ENCODE peak calls at places on chromosomes 6 and 20, in eight cellular contexts. M is RWPE2; Q is ureter; H is effector CD8-positive, alpha-beta T cell; T is stimulated activated CD8-positive, alpha-beta memory T cell treated with anti-CD3 and anti-CD28 coated beads, Interleukin-12 subunit alpha, Interleukin-12 subunit beta, amount 100 ng/mL, for 1 hour; W is effector CD4-positive, alpha-beta T cell; K is fibroblast of pulmonary artery; X is MCF 10A. N is an unnamed sample.

GRCh38 chr6:38493929-38494547 is 145.7 kb downstream of the BTBD9 start:
- DNase-seq in W (peak; percentile 70), H (peak; percentile 66), M (no peak), Q (peak; percentile 83), X (peak; percentile 74), T (peak; percentile 74), K (peak; percentile 86), N (peak; percentile 80)

GRCh38 chr20:13142143-13142542 is 78.9 kb upstream of the ISM1 start:
- DNase-seq in T (no peak), K (no peak), X (no peak), Q (no peak), W (no peak), H (no peak), M (no peak), N (no peak)

GRCh38 chr6:36198986-36199385 is 2.4 kb downstream of the BRPF3 start:
- DNase-seq in X (no peak), M (no peak), K (no peak), W (no peak), Q (no peak), T (no peak), H (no peak), N (no peak)

GRCh38 chr6:166005401-166005845 is 162.2 kb downstream of the TBXT start:
- DNase-seq in H (no peak), X (peak; percentile 34), W (no peak), K (peak; percentile 74), T (no peak), Q (no peak), M (no peak), N (no peak)

GRCh38 chr20:39563406-39563805 is 601.3 kb downstream of the DHX35 start:
- DNase-seq in T (no peak), X (no peak), H (no peak), K (no peak), Q (no peak), M (no peak), W (no peak), N (no peak)

GRCh38 chr6:15073344-15073789 is 172.5 kb upstream of the JARID2 start:
- DNase-seq in M (no peak), X (no peak), H (no peak), T (no peak), K (no peak), W (no peak), Q (no peak), N (peak; percentile 87)

GRCh38 chr6:134903448-134903847 is 46.5 kb downstream of the ALDH8A1 start:
- DNase-seq in Q (peak; percentile 62), M (no peak), W (no peak), T (no peak), X (no peak), K (no peak), H (no peak), N (no peak)

GRCh38 chr20:22775671-22776139 is 191.3 kb upstream of the FOXA2 start:
- DNase-seq in M (peak; percentile 88), Q (no peak), K (peak; percentile 85), W (no peak), X (peak; percentile 88), T (no peak), H (no peak), N (peak; percentile 84)

GRCh38 chr20:50744143-50744792 is 12.9 kb downstream of the PARD6B start:
- DNase-seq in K (peak; percentile 91), W (no peak), Q (peak; percentile 61), T (no peak), H (no peak), X (peak; percentile 88), M (no peak), N (peak; percentile 98)

GRCh38 chr6:158849899-158850806 is 31.0 kb upstream of the EZR start:
- DNase-seq in K (peak; percentile 84), Q (no peak), X (peak; percentile 93), T (peak; percentile 46), M (peak; percentile 79), W (peak; percentile 65), H (no peak), N (peak; percentile 84)

GRCh38 chr6:56226946-56227879 is 20.2 kb downstream of the COL21A1 start:
- DNase-seq in K (peak; percentile 52), T (no peak), Q (no peak), W (no peak), X (no peak), H (no peak), M (no peak), N (no peak)